ENCODE peak calls at places on chromosomes 11 and 22, in four cellular contexts. G is transverse colon, K is prostate gland, H is sigmoid colon. U is an unnamed sample.

GRCh38 chr11:78212586-78213371 is 24.1 kb downstream of the USP35 start:
- DNase-seq in G (no peak), K (no peak), H (peak; percentile 63), U (no peak)

GRCh38 chr11:16082532-16083055 is 273.8 kb downstream of the SOX6 start:
- DNase-seq in G (no peak), K (no peak), H (no peak), U (no peak)

GRCh38 chr22:45240810-45241631 is at the start of gene KIAA0930:
- DNase-seq in G (peak; percentile 88), K (peak; percentile 66), H (peak; percentile 93), U (no peak)

GRCh38 chr11:117909611-117910382 is 19.4 kb downstream of the TMPRSS13 start:
- DNase-seq in G (no peak), K (no peak), H (peak; percentile 57), U (no peak)

GRCh38 chr11:827861-828167 is at the start of gene CRACR2B:
- DNase-seq in G (peak; percentile 85), K (no peak), H (no peak), U (no peak)

GRCh38 chr11:112620621-112621394 is 340.4 kb upstream of the NCAM1 start:
- DNase-seq in G (no peak), K (no peak), H (no peak), U (no peak)

GRCh38 chr11:43547411-43547718 is 133.2 kb upstream of the HSD17B12 start:
- DNase-seq in G (no peak), K (no peak), H (no peak), U (no peak)

GRCh38 chr11:14803846-14804245 is 88.2 kb downstream of the CYP2R1 start:
- DNase-seq in G (no peak), K (no peak), H (no peak), U (no peak)

GRCh38 chr22:34255042-34255441 is 334.8 kb upstream of the LARGE1 start:
- DNase-seq in G (no peak), K (no peak), H (no peak), U (no peak)

GRCh38 chr11:121282376-121282775 is 10.2 kb upstream of the SC5D start:
- DNase-seq in G (no peak), K (no peak), H (no peak), U (no peak)

GRCh38 chr11:70495351-70496310 is 97.3 kb downstream of the CTTN start:
- DNase-seq in G (no peak), K (no peak), H (peak; percentile 46), U (no peak)

GRCh38 chr11:122765487-122766131 is 72.7 kb upstream of the CRTAM start:
- DNase-seq in G (no peak), K (no peak), H (no peak), U (no peak)

GRCh38 chr11:82843057-82843795 is 57.0 kb downstream of the PRCP start:
- DNase-seq in G (no peak), K (no peak), H (no peak), U (no peak)

DNA sequence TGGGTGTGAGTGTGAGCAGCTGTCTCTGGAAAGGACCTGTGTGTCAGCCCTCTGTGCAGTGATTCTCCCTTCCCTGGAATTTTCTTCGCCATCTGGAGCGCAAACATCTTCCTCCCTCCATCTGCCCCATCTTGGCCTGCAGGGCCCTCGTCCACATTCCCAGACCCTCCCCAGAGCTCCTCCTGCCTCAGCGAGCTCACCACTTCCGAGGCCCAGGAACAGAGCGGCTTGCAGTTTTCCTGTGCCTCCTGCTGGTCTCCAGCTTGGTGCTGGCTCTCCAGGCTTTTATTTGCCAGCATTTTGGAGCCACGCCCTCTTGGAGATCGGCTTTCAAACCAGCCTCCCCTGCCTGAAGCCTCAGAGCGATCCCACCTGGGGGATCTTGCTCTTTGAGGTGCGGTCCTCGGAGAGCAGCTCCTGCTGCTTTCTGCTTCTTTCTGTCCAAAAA is at the start of gene GPHA2:
- DNase-seq in G (no peak), K (no peak), H (no peak), U (no peak)
- TF ChIP-seq POLR2AphosphoS5 in G (no peak), K (peak; percentile 13), H (no peak), U (no peak)

GRCh38 chr22:31162015-31162765 is 2.2 kb downstream of the RNF185 start:
- DNase-seq in G (no peak), K (no peak), H (no peak), U (no peak)
- TF ChIP-seq CTCF in G (peak; percentile 17), K (no peak), H (no peak), U (peak; percentile 11)

GRCh38 chr11:125093502-125093901 is 17.9 kb downstream of the TMEM218 start:
- DNase-seq in G (no peak), K (no peak), H (no peak), U (no peak)

GRCh38 chr11:125092669-125093068 is 18.8 kb downstream of the TMEM218 start:
- DNase-seq in G (no peak), K (no peak), H (no peak), U (no peak)

GRCh38 chr11:125090816-125091215 is 20.6 kb downstream of the TMEM218 start:
- DNase-seq in G (no peak), K (no peak), H (no peak), U (peak; percentile 79)

GRCh38 chr11:125091877-125092664 is 19.4 kb downstream of the TMEM218 start:
- DNase-seq in G (no peak), K (no peak), H (no peak), U (no peak)

DNA sequence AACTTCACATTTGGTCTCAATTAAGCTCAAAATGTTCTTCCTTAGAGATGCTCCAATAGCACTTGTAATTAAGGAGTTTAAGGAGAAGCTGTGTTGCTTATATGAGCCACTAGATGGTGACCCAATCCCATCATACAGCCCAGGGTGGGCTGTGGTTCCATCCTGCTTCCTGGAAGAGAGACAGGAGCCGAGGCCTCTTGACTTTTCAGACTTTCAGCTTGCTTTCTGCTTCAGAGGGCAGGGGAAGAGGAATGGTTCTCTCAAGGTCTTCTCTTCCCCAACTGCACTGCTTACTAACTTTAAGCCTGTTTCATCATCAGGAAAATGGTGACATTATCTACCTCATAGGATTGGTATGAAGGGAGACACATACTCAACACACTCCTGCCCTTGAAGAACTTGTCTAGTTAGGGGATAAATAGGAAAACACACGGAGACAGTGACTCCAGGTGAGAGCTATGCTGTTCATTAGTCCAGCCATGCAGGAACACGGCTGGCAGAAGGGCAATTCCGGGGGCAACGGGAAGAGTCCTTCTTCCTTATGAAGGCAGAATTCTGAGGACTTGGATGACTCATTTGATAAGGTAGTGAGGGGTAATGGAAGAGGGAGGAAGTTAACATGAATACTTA is 20.1 kb downstream of the TMEM218 start:
- DNase-seq in G (no peak), K (no peak), H (peak; percentile 62), U (no peak)
- H3K27ac ChIP-seq in G (no peak overlapping the region), K (no peak overlapping the region), H (no peak overlapping the region), U (no peak overlapping the region)

GRCh38 chr22:49632199-49633009 is 195.3 kb downstream of the BRD1 start:
- DNase-seq in G (peak; percentile 37), K (peak; percentile 39), H (peak; percentile 76), U (no peak)
- TF ChIP-seq POLR2AphosphoS5 in G (no peak), K (no peak), H (no peak), U (no peak)

GRCh38 chr11:9386086-9386485 is 1.6 kb downstream of the IPO7 start:
- DNase-seq in G (no peak), K (no peak), H (no peak), U (no peak)

GRCh38 chr11:9385288-9385902 is 943 bp downstream of the IPO7 start:
- DNase-seq in G (no peak), K (no peak), H (no peak), U (no peak)

GRCh38 chr11:9380773-9381172 is 3.7 kb upstream of the IPO7 start:
- DNase-seq in G (no peak), K (no peak), H (peak; percentile 79), U (no peak)

GRCh38 chr11:9386901-9387300 is 2.4 kb downstream of the IPO7 start:
- DNase-seq in G (no peak), K (no peak), H (no peak), U (no peak)

GRCh38 chr11:9384535-9385287 is at the start of gene IPO7:
- DNase-seq in G (peak; percentile 92), K (peak; percentile 90), H (peak; percentile 95), U (no peak)
- TF ChIP-seq CTCF in G (no peak), K (no peak), H (no peak), U (no peak)

DNA sequence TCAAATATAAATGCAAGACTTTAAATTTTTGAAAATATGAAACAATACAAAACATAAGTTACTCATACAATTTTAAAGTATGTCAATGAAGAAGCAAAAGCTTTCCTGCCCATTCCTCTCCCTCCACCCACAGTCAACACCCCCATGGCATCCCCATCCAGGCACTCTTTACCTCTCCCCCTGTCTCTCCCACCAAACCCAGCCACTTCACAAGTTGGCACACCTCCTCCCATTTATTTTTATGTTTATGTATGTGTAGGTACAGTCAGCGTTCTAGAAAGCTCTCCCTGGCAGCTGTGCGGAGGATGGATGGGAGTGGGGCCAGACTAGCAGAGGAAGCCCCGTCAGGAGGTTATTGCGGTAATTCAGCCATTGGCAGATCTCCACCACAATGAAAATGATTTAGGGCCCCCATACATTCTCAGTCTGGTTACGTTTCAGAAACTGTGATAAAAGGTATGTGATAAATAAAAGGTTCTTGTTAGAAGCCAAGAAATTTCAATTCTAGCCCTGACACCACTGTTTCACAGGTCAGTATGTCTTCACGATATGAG is 51.4 kb downstream of the BTG4 start:
- DNase-seq in G (no peak), K (no peak), H (no peak), U (peak; percentile 47)
- H3K27ac ChIP-seq in G (no peak overlapping the region), K (no peak overlapping the region), H (no peak overlapping the region), U (no peak overlapping the region)

GRCh38 chr11:97225794-97226193 is 836.0 kb downstream of the JRKL start:
- DNase-seq in G (no peak), K (no peak), H (no peak), U (no peak)

DNA sequence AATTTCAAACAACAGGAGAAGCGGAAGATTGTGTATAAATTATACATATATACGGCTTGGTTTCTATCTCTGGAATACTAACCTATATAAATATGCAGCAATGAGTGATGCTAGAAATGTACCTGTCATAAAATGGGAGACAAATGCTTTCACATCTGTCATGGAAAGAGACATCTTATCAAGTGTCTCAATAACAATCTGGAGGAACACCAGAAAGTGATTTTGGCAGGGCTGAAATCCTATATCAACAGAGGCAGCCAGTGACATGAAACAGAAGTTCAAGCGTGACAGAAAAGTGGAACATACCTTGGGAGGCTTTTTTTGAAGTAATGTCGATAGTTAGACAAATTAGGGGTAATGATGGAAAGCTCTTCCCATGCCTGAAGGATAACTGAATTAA is 834.6 kb downstream of the JRKL start:
- DNase-seq in G (no peak), K (no peak), H (no peak), U (no peak)
- TF ChIP-seq POLR2AphosphoS5 in G (no peak), K (no peak), H (no peak), U (no peak)

GRCh38 chr11:4994551-4994950 is at the start of gene OR51L1:
- DNase-seq in G (no peak), K (no peak), H (no peak), U (no peak)

GRCh38 chr11:4991066-4991465 is 3.6 kb upstream of the OR51L1 start:
- DNase-seq in G (no peak), K (no peak), H (no peak), U (no peak)
- TF ChIP-seq CTCF in G (no peak), K (no peak), H (no peak), U (no peak)

GRCh38 chr11:76745561-76746207 is 37.5 kb upstream of the TSKU start:
- DNase-seq in G (peak; percentile 75), K (no peak), H (no peak), U (no peak)
- H3K27ac ChIP-seq in G (peak overlapping the region; percentile 63), K (no peak overlapping the region), H (no peak overlapping the region), U (peak overlapping the region; percentile 40)

GRCh38 chr22:41638748-41639147 is 17.7 kb downstream of the XRCC6 start:
- DNase-seq in G (no peak), K (no peak), H (no peak), U (no peak)
- TF ChIP-seq POLR2AphosphoS5 in G (no peak), K (no peak), H (no peak), U (no peak)

U was measured in vagina.